ENCODE peak calls at places on chromosomes 1 and 21, in eight cellular contexts. One of them, this sample, is unnamed.

GRCh38 chr1:245306628-245307410 is 152.0 kb downstream of the KIF26B start:
- DNase-seq in SK-N-SH: peak; percentile 65
- DNase-seq in GM23338: no peak
- DNase-seq in HepG2: no peak
- DNase-seq in GM12878: no peak
- DNase-seq in HCT116: no peak
- DNase-seq in Panc1: no peak
- DNase-seq in K562: no peak
- DNase-seq in this sample: no peak

GRCh38 chr1:241101622-241102021 is 255.4 kb downstream of the RGS7 start:
- DNase-seq in Panc1: no peak
- DNase-seq in GM23338: no peak
- DNase-seq in SK-N-SH: no peak
- DNase-seq in GM12878: no peak
- DNase-seq in K562: no peak
- DNase-seq in HepG2: no peak
- DNase-seq in HCT116: no peak
- DNase-seq in this sample: no peak

GRCh38 chr21:43740497-43741156 is 21.7 kb downstream of the PDXK start:
- DNase-seq in HepG2: no peak
- DNase-seq in K562: no peak
- DNase-seq in Panc1: no peak
- DNase-seq in GM12878: no peak
- DNase-seq in GM23338: peak; percentile 81
- DNase-seq in SK-N-SH: peak; percentile 89
- DNase-seq in HCT116: no peak
- DNase-seq in this sample: no peak

GRCh38 chr1:190579517-190580193 is 102.0 kb upstream of the BRINP3 start:
- DNase-seq in GM23338: no peak
- DNase-seq in SK-N-SH: no peak
- DNase-seq in HCT116: no peak
- DNase-seq in GM12878: no peak
- DNase-seq in K562: no peak
- DNase-seq in HepG2: no peak
- DNase-seq in Panc1: no peak
- DNase-seq in this sample: no peak

GRCh38 chr1:154155282-154155681 is 409 bp upstream of the NUP210L start:
- DNase-seq in HCT116: no peak
- DNase-seq in GM12878: no peak
- DNase-seq in HepG2: no peak
- DNase-seq in Panc1: no peak
- DNase-seq in GM23338: peak; percentile 23
- DNase-seq in SK-N-SH: no peak
- DNase-seq in K562: no peak
- DNase-seq in this sample: no peak

GRCh38 chr21:29403922-29404538 is 105.3 kb downstream of the BACH1 start:
- DNase-seq in GM23338: no peak
- DNase-seq in SK-N-SH: no peak
- DNase-seq in HepG2: no peak
- DNase-seq in HCT116: no peak
- DNase-seq in Panc1: no peak
- DNase-seq in GM12878: no peak
- DNase-seq in K562: no peak
- DNase-seq in this sample: peak; percentile 77

GRCh38 chr1:211535338-211535737 is 43.4 kb upstream of the RD3 start:
- DNase-seq in Panc1: no peak
- DNase-seq in GM12878: no peak
- DNase-seq in HCT116: no peak
- DNase-seq in HepG2: no peak
- DNase-seq in GM23338: no peak
- DNase-seq in SK-N-SH: no peak
- DNase-seq in K562: no peak
- DNase-seq in this sample: no peak

GRCh38 chr1:9224664-9225410 is 9.7 kb upstream of the H6PD start:
- DNase-seq in HCT116: no peak
- DNase-seq in HepG2: no peak
- DNase-seq in GM23338: no peak
- DNase-seq in GM12878: no peak
- DNase-seq in SK-N-SH: no peak
- DNase-seq in K562: no peak
- DNase-seq in Panc1: no peak
- DNase-seq in this sample: no peak

GRCh38 chr1:25664357-25664796 is 47.8 kb downstream of the MAN1C1 start:
- DNase-seq in HepG2: no peak
- DNase-seq in Panc1: no peak
- DNase-seq in GM12878: no peak
- DNase-seq in SK-N-SH: no peak
- DNase-seq in HCT116: no peak
- DNase-seq in K562: no peak
- DNase-seq in GM23338: no peak
- DNase-seq in this sample: no peak

GRCh38 chr1:154446292-154446691 is 41.1 kb downstream of the IL6R start:
- DNase-seq in SK-N-SH: no peak
- DNase-seq in HCT116: no peak
- DNase-seq in HepG2: no peak
- DNase-seq in K562: no peak
- DNase-seq in Panc1: no peak
- DNase-seq in GM12878: no peak
- DNase-seq in GM23338: no peak
- DNase-seq in this sample: no peak

GRCh38 chr1:153192697-153193096 is 10.5 kb upstream of the LELP1 start:
- DNase-seq in HepG2: peak; percentile 8
- DNase-seq in Panc1: no peak
- DNase-seq in SK-N-SH: no peak
- DNase-seq in GM23338: peak; percentile 88
- DNase-seq in K562: peak; percentile 57
- DNase-seq in GM12878: no peak
- DNase-seq in HCT116: peak; percentile 28
- DNase-seq in this sample: no peak

GRCh38 chr1:9588551-9589143 is at the start of gene TMEM201:
- DNase-seq in GM23338: peak; percentile 93
- DNase-seq in GM12878: peak; percentile 46
- DNase-seq in K562: peak; percentile 99
- DNase-seq in HCT116: peak; percentile 76
- DNase-seq in SK-N-SH: peak; percentile 98
- DNase-seq in HepG2: peak; percentile 77
- DNase-seq in Panc1: peak; percentile 20
- DNase-seq in this sample: peak; percentile 82

GRCh38 chr1:155124503-155125463 is 2.9 kb upstream of the EFNA1 start:
- DNase-seq in K562: no peak
- DNase-seq in GM12878: no peak
- DNase-seq in Panc1: no peak
- DNase-seq in HCT116: no peak
- DNase-seq in GM23338: peak; percentile 78
- DNase-seq in HepG2: no peak
- DNase-seq in SK-N-SH: no peak
- DNase-seq in this sample: no peak

GRCh38 chr1:231116741-231117140 is 45.1 kb upstream of the TRIM67 start:
- DNase-seq in HCT116: no peak
- DNase-seq in HepG2: no peak
- DNase-seq in K562: no peak
- DNase-seq in GM12878: no peak
- DNase-seq in GM23338: no peak
- DNase-seq in Panc1: no peak
- DNase-seq in SK-N-SH: no peak
- DNase-seq in this sample: no peak

GRCh38 chr1:40344597-40344996 is 27.5 kb upstream of the COL9A2 start:
- DNase-seq in K562: no peak
- DNase-seq in HepG2: peak; percentile 43
- DNase-seq in HCT116: no peak
- DNase-seq in GM23338: peak; percentile 18
- DNase-seq in GM12878: no peak
- DNase-seq in SK-N-SH: peak; percentile 13
- DNase-seq in Panc1: no peak
- DNase-seq in this sample: peak; percentile 26

GRCh38 chr1:9112961-9113880 is 15.7 kb downstream of the GPR157 start:
- DNase-seq in HCT116: no peak
- DNase-seq in HepG2: peak; percentile 97
- DNase-seq in SK-N-SH: no peak
- DNase-seq in GM12878: no peak
- DNase-seq in K562: no peak
- DNase-seq in Panc1: no peak
- DNase-seq in GM23338: no peak
- DNase-seq in this sample: no peak

GRCh38 chr1:107141491-107142369 is 891 bp downstream of the NTNG1 start:
- DNase-seq in HepG2: peak; percentile 7
- DNase-seq in GM23338: peak; percentile 73
- DNase-seq in Panc1: no peak
- DNase-seq in HCT116: peak; percentile 16
- DNase-seq in K562: peak; percentile 36
- DNase-seq in SK-N-SH: peak; percentile 44
- DNase-seq in GM12878: no peak
- DNase-seq in this sample: no peak

GRCh38 chr21:31338892-31339368 is 5.1 kb downstream of the TIAM1 start:
- DNase-seq in HepG2: no peak
- DNase-seq in HCT116: no peak
- DNase-seq in K562: no peak
- DNase-seq in SK-N-SH: no peak
- DNase-seq in Panc1: no peak
- DNase-seq in GM12878: no peak
- DNase-seq in GM23338: peak; percentile 39
- DNase-seq in this sample: no peak

GRCh38 chr1:30068787-30069472 is 654.5 kb downstream of the MATN1 start:
- DNase-seq in GM12878: no peak
- DNase-seq in Panc1: no peak
- DNase-seq in K562: no peak
- DNase-seq in HepG2: no peak
- DNase-seq in HCT116: no peak
- DNase-seq in SK-N-SH: no peak
- DNase-seq in GM23338: no peak
- DNase-seq in this sample: no peak

GRCh38 chr1:47941609-47942237 is 55.5 kb downstream of the TRABD2B start:
- DNase-seq in HCT116: no peak
- DNase-seq in GM23338: no peak
- DNase-seq in K562: no peak
- DNase-seq in Panc1: no peak
- DNase-seq in SK-N-SH: no peak
- DNase-seq in GM12878: no peak
- DNase-seq in HepG2: peak; percentile 43
- DNase-seq in this sample: no peak

GRCh38 chr21:31566061-31566460 is 93.4 kb upstream of the SOD1 start:
- DNase-seq in SK-N-SH: no peak
- DNase-seq in HepG2: no peak
- DNase-seq in GM23338: no peak
- DNase-seq in K562: no peak
- DNase-seq in HCT116: no peak
- DNase-seq in GM12878: no peak
- DNase-seq in Panc1: no peak
- DNase-seq in this sample: no peak

GRCh38 chr1:67342002-67342890 is 34.6 kb downstream of the IL12RB2 start:
- DNase-seq in K562: no peak
- DNase-seq in HCT116: no peak
- DNase-seq in Panc1: no peak
- DNase-seq in SK-N-SH: no peak
- DNase-seq in HepG2: no peak
- DNase-seq in GM12878: peak; percentile 83
- DNase-seq in GM23338: peak; percentile 76
- DNase-seq in this sample: no peak

GRCh38 chr1:184974086-184974836 is at the start of gene NIBAN1:
- DNase-seq in Panc1: no peak
- DNase-seq in HepG2: no peak
- DNase-seq in HCT116: peak; percentile 15
- DNase-seq in GM23338: peak; percentile 85
- DNase-seq in GM12878: no peak
- DNase-seq in K562: peak; percentile 61
- DNase-seq in SK-N-SH: peak; percentile 80
- DNase-seq in this sample: peak; percentile 35

DNA sequence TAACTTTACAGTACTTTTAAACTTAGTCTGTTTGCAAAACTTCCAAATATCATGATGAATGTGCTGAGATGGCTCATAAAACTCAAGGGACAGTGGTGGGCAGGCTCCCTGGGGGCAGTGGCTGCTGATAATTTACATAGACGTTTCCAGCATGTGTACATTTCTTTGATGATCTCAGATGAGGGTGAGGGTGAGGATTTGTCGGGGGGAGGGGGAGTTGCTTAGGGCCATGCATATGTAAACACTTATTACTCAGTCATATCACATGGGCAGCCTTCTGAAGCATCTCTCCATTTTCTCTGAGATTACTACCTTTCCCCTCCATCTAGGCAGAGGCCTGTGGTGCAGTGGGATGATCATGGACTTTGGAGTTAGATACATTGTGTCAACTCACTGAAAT is 152.9 kb upstream of the HMGB4 start:
- DNase-seq in GM23338: no peak
- DNase-seq in K562: no peak
- DNase-seq in SK-N-SH: peak; percentile 32
- DNase-seq in HCT116: no peak
- DNase-seq in Panc1: no peak
- DNase-seq in HepG2: no peak
- DNase-seq in GM12878: no peak
- DNase-seq in this sample: no peak
- TF ChIP-seq REST in GM23338: no peak
- TF ChIP-seq REST in K562: no peak
- TF ChIP-seq REST in SK-N-SH: no peak
- TF ChIP-seq REST in HCT116: no peak
- TF ChIP-seq REST in Panc1: no peak
- TF ChIP-seq REST in HepG2: no peak
- TF ChIP-seq REST in GM12878: no peak
- TF ChIP-seq REST in this sample: no peak

DNA sequence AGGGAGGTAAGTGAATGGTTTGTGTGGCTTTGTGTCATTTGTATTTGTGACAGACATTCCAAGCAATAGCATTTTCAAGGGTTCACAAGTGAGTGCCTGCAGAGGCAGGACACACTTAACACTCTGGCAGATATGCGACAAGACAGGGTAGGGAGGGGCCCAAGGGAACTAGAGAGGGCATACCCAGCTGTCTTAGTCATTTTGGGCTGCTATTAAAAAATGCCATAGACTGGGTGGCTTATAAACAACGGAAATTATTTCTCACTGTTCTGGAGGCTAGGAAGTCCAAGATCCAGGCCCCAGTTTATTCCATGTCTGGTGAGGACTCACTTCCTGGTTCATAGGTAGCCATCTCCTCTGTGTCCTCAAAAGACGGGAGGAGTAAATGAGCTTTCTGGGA is 137.4 kb downstream of the FGGY start:
- DNase-seq in Panc1: no peak
- DNase-seq in GM12878: no peak
- DNase-seq in GM23338: no peak
- DNase-seq in K562: no peak
- DNase-seq in HCT116: no peak
- DNase-seq in HepG2: no peak
- DNase-seq in SK-N-SH: no peak
- DNase-seq in this sample: no peak
- TF ChIP-seq POLR2AphosphoS5 in Panc1: no peak
- TF ChIP-seq POLR2AphosphoS5 in GM12878: no peak
- TF ChIP-seq POLR2AphosphoS5 in GM23338: no peak
- TF ChIP-seq POLR2AphosphoS5 in K562: no peak
- TF ChIP-seq POLR2AphosphoS5 in HCT116: no peak
- TF ChIP-seq POLR2AphosphoS5 in HepG2: no peak
- TF ChIP-seq POLR2AphosphoS5 in SK-N-SH: no peak
- TF ChIP-seq POLR2AphosphoS5 in this sample: no peak

GRCh38 chr1:236530959-236531358 is 7.2 kb downstream of the LGALS8 start:
- DNase-seq in GM12878: no peak
- DNase-seq in K562: no peak
- DNase-seq in HepG2: no peak
- DNase-seq in GM23338: no peak
- DNase-seq in Panc1: no peak
- DNase-seq in SK-N-SH: no peak
- DNase-seq in HCT116: no peak
- DNase-seq in this sample: no peak
- TF ChIP-seq REST in GM12878: no peak
- TF ChIP-seq REST in K562: no peak
- TF ChIP-seq REST in HepG2: no peak
- TF ChIP-seq REST in GM23338: no peak
- TF ChIP-seq REST in Panc1: no peak
- TF ChIP-seq REST in SK-N-SH: no peak
- TF ChIP-seq REST in HCT116: no peak
- TF ChIP-seq REST in this sample: no peak

GRCh38 chr1:1891349-1892078 is 627 bp upstream of the GNB1 start:
- DNase-seq in Panc1: no peak
- DNase-seq in HepG2: peak; percentile 42
- DNase-seq in SK-N-SH: peak; percentile 92
- DNase-seq in GM12878: no peak
- DNase-seq in HCT116: peak; percentile 15
- DNase-seq in K562: peak; percentile 96
- DNase-seq in GM23338: peak; percentile 67
- DNase-seq in this sample: peak; percentile 72
- TF ChIP-seq POLR2AphosphoS5 in Panc1: no peak
- TF ChIP-seq POLR2AphosphoS5 in HepG2: peak; percentile 54
- TF ChIP-seq POLR2AphosphoS5 in SK-N-SH: peak; percentile 45
- TF ChIP-seq POLR2AphosphoS5 in GM12878: no peak
- TF ChIP-seq POLR2AphosphoS5 in HCT116: peak; percentile 72
- TF ChIP-seq POLR2AphosphoS5 in K562: peak; percentile 8
- TF ChIP-seq POLR2AphosphoS5 in GM23338: peak; percentile 56
- TF ChIP-seq POLR2AphosphoS5 in this sample: no peak

This sample was measured in HL-60.